ENCODE peak calls at places on chromosomes 12 and 14, in six cellular contexts. A is RCC 7860; N is heart left ventricle; D is activated CD4-positive, alpha-beta T cell treated with anti-CD3 and anti-CD28 coated beads, Interleukin-2, amount 50 U/mL, for 1 hour; U is cardiac muscle cell; B is Right ventricle myocardium superior. M is an unnamed sample.

GRCh38 chr12:77213316-77213715 is 147.9 kb upstream of the E2F7 start:
- DNase-seq in A (no peak), N (no peak), D (no peak), U (peak), B (no peak), M (no peak)

GRCh38 chr12:132150780-132151144 is 6.5 kb downstream of the NOC4L start:
- DNase-seq in A (no peak), N (peak), D (no peak), U (no peak), B (peak), M (no peak)

GRCh38 chr14:22821193-22822016 is 6.2 kb upstream of the SLC7A7 start:
- DNase-seq in A (peak), N (no peak), D (no peak), U (peak), B (no peak), M (no peak)

GRCh38 chr12:31368666-31369361 is 42.9 kb upstream of the SINHCAF start:
- DNase-seq in A (no peak), N (no peak), D (no peak), U (peak), B (no peak), M (no peak)

GRCh38 chr12:21831671-21832357 is 57.3 kb upstream of the KCNJ8 start:
- DNase-seq in A (peak), N (peak), D (no peak), U (no peak), B (no peak), M (no peak)

GRCh38 chr12:46983959-46984833 is 95.2 kb upstream of the PCED1B start:
- DNase-seq in A (peak), N (no peak), D (peak), U (peak), B (no peak), M (peak)

GRCh38 chr12:21642707-21643389 is 14.8 kb downstream of the LDHB start:
- DNase-seq in A (no peak), N (no peak), D (no peak), U (no peak), B (no peak), M (no peak)

GRCh38 chr12:45687081-45688015 is 42.2 kb upstream of the ARID2 start:
- DNase-seq in A (no peak), N (no peak), D (no peak), U (no peak), B (no peak), M (no peak)

GRCh38 chr12:31326689-31327659 is 1.0 kb upstream of the SINHCAF start:
- DNase-seq in A (no peak), N (no peak), D (no peak), U (peak), B (no peak), M (no peak)

GRCh38 chr14:29865299-29865698 is 62.3 kb downstream of the PRKD1 start:
- DNase-seq in A (no peak), N (no peak), D (no peak), U (no peak), B (no peak), M (no peak)

GRCh38 chr12:78584695-78585094 is 279.9 kb upstream of the SYT1 start:
- DNase-seq in A (no peak), N (no peak), D (no peak), U (no peak), B (no peak), M (no peak)

GRCh38 chr12:111170559-111170958 is 198.3 kb downstream of the PHETA1 start:
- DNase-seq in A (no peak), N (no peak), D (no peak), U (no peak), B (no peak), M (no peak)

GRCh38 chr12:105166736-105167135 is 59.2 kb downstream of the WASHC4 start:
- DNase-seq in A (no peak), N (no peak), D (no peak), U (no peak), B (no peak), M (no peak)

GRCh38 chr12:113298861-113299545 is 35.9 kb downstream of the SLC8B1 start:
- DNase-seq in A (no peak), N (peak), D (no peak), U (no peak), B (peak), M (no peak)

GRCh38 chr12:128381961-128382360 is 115.0 kb downstream of the TMEM132C start:
- DNase-seq in A (no peak), N (no peak), D (no peak), U (no peak), B (no peak), M (no peak)

GRCh38 chr14:75399819-75400678 is 27.8 kb upstream of the JDP2 start:
- DNase-seq in A (no peak), N (peak), D (no peak), U (no peak), B (peak), M (no peak)

GRCh38 chr12:124464830-124465229 is 102.6 kb downstream of the NCOR2 start:
- DNase-seq in A (no peak), N (no peak), D (no peak), U (no peak), B (peak), M (no peak)

GRCh38 chr12:98514984-98515367 is 414 bp upstream of the TMPO start:
- DNase-seq in A (no peak), N (no peak), D (no peak), U (no peak), B (no peak), M (no peak)

GRCh38 chr14:105135700-105136395 is 32.7 kb downstream of the JAG2 start:
- DNase-seq in A (no peak), N (no peak), D (no peak), U (no peak), B (no peak), M (no peak)

GRCh38 chr12:52145941-52146821 is 45.6 kb downstream of the KRT80 start:
- DNase-seq in A (no peak), N (no peak), D (no peak), U (no peak), B (peak), M (no peak)

GRCh38 chr14:101128478-101129450 is 225.2 kb upstream of the RTL1 start:
- DNase-seq in A (no peak), N (no peak), D (no peak), U (no peak), B (no peak), M (no peak)

GRCh38 chr14:52891800-52892199 is 59.0 kb downstream of the FERMT2 start:
- DNase-seq in A (no peak), N (no peak), D (no peak), U (no peak), B (no peak), M (no peak)

GRCh38 chr12:92098594-92099370 is 46.9 kb downstream of the BTG1 start:
- DNase-seq in A (no peak), N (no peak), D (no peak), U (no peak), B (no peak), M (no peak)

GRCh38 chr12:82529954-82530353 is 156.8 kb upstream of the TMTC2 start:
- DNase-seq in A (no peak), N (no peak), D (no peak), U (no peak), B (no peak), M (no peak)